ENCODE peak calls at places on chromosomes 3 and 15, in four cellular contexts. A is neural progenitor cell, T is tibial artery, I is Panc1. P is an unnamed sample.

GRCh38 chr15:51366071-51366470 is 24.6 kb downstream of the GLDN start:
- DNase-seq in I (no peak), T (no peak), A (no peak), P (no peak)

GRCh38 chr3:73624363-73625123 is at the start of gene PDZRN3:
- DNase-seq in A (peak), I (no peak), T (peak), P (no peak)

GRCh38 chr3:15634671-15635661 is 33.4 kb downstream of the BTD start:
- DNase-seq in A (no peak), T (no peak), I (no peak), P (peak)

GRCh38 chr15:84725001-84725491 is 9.1 kb upstream of the SEC11A start:
- DNase-seq in A (no peak), T (no peak), I (no peak), P (no peak)

GRCh38 chr15:68412218-68412617 is 19.7 kb downstream of the ITGA11 start:
- DNase-seq in T (peak), A (no peak), I (no peak), P (no peak)

GRCh38 chr3:30693470-30694120 is 87.2 kb downstream of the TGFBR2 start:
- DNase-seq in I (peak), T (no peak), A (peak), P (peak)

GRCh38 chr15:48761393-48762158 is 49.3 kb downstream of the CEP152 start:
- DNase-seq in I (no peak), A (no peak), T (no peak), P (no peak)

GRCh38 chr3:129025691-129026435 is 24.8 kb downstream of the EFCC1 start:
- DNase-seq in A (no peak), T (peak), I (no peak), P (no peak)

GRCh38 chr15:74584204-74584603 is 31.4 kb upstream of the CLK3 start:
- DNase-seq in A (no peak), T (no peak), I (no peak), P (no peak)

GRCh38 chr3:123026551-123027291 is 842 bp downstream of the SEMA5B start:
- DNase-seq in T (no peak), I (no peak), A (peak), P (no peak)

GRCh38 chr15:31261266-31262142 is 65.1 kb upstream of the KLF13 start:
- DNase-seq in A (no peak), I (no peak), T (peak), P (no peak)

GRCh38 chr3:13109516-13109915 is 36.3 kb upstream of the IQSEC1 start:
- DNase-seq in T (peak), A (no peak), I (no peak), P (no peak)

DNA sequence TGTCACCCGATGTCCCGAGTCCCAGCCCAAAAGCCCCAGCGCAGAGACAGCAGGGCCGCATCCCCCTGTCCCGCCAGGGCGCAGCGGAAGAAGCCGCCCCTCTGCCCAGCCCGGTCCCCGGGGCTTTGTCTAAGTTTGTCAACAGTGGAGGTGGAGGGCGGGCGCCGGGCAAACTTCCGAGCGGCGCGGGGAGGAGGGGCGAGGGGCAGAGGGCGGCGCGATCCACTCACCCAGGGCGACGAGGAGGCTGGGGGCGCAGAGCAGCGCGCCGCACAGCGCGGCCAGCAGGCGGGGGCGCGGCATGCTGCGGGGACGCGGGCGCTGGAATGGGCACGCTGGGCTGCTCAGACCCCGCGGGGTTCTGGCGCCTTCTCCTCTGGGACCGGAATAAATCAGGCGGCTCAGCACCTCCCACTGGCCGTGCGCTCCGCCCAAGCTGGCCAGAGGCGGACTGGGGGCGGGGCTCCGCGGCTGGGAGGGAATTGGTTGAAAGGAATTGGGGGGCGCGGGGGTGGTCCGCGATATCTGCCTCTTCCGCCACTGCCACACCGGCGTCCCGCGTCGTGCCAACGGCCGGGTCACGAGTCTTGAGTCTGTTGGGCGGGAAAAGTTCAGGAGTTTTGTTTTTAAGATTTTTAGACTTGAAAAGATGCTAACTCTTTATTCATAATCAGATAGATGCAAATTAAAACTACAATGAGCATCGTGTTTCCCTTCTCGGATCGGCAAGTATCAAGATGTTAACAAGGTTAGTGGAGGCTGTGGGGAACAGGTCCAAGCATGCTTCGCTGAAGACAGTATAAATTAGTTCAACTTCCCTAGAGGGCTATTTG is at the start of gene MFGE8:
- DNase-seq in I (no peak), T (peak), A (peak), P (peak)
- TF ChIP-seq CTCF in I (no peak), T (no peak), A (peak), P (no peak)

GRCh38 chr3:192831111-192831644 is 86.5 kb downstream of the MB21D2 start:
- DNase-seq in T (no peak), I (no peak), A (no peak), P (peak)
- H3K4me3 ChIP-seq in T (no peak), I (no peak), A (no peak), P (no peak)

DNA sequence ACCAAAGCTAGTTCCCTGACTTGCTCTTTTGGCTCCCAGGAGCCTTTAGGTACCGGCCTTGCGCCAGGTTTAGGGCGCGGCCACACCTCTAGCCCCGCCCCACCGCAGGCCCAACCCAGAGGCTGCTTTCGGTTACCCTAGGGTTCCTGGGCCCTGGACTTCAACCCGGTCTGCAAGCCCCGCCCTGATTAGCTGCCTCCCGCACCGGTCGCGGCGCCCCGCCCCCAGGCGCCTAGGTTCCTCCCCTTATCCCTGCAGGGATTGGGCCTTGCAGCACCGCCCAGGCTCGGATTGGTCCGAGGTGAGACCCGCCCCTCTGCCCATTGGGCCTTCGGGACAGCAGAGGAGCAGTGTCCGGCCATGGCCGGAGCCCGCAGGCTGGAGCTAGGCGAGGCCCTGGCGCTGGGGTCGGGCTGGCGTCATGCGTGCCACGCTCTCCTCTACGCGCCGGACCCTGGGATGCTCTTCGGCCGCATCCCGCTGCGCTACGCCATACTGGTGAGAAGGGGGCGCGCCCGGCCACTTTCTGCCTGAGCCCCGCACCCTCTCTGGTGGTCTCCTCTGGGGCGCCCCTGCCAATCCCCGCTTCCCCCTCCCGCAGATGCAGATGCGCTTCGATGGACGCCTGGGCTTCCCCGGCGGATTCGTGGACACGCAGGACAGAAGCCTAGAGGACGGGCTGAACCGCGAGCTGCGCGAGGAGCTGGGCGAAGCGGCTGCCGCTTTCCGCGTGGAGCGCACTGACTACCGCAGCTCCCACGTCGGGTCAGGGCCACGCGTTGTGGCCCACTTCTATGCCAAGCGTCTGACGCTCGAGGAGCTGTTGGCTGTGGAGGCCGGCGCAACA is at the start of gene NUDT16:
- DNase-seq in T (peak), I (peak), A (peak), P (peak)
- TF ChIP-seq CTCF in T (no peak), I (no peak), A (peak), P (no peak)

DNA sequence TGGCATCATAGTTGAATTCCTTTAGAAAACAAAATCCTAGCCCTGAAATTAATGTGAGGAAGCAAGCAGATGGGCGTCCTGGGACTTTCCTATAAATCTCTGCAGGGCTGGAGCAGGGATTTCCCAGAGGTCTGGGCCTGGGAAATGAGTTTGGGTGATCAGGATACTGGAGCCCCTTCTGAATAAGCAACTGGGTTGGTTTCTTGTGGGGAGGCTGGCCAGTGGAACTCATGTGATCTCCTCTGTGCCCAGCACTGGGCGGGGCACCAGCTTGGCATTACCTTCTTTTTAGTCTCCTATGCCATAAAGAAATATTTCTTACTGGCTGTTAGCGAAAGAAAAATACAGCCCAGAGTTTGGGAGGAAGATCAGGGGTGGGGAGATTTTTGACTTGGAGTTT is 1.7 kb downstream of the THSD4 start:
- DNase-seq in T (peak), I (no peak), A (no peak), P (no peak)
- H3K4me3 ChIP-seq in T (peak), I (peak), A (no peak), P (no peak)

GRCh38 chr3:160409812-160410610 is 10.6 kb downstream of the SMC4 start:
- DNase-seq in I (no peak), A (no peak), T (no peak), P (no peak)

GRCh38 chr3:160417311-160417710 is 17.9 kb downstream of the SMC4 start:
- DNase-seq in I (no peak), A (no peak), T (no peak), P (no peak)

GRCh38 chr3:160413613-160414248 is 14.3 kb downstream of the SMC4 start:
- DNase-seq in T (no peak), I (no peak), A (peak), P (peak)

DNA sequence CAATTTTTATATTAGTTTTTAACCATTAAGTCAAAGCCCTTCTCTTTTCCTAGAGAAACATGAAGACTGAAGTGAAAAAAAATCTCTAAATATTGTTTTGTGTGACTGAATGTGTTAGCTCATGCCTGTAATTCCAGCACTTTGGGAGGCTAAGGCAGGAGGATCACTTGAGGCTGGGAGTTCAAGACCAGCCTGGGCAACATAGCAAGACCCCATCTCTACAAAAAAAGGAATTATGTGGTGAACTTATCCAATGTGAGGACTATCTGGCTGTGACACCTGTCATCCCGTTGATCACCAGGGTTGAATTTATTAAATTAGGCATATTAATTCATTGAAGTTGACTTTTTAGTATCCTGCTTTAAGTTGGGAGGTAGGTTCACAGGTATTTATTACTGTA is 13.0 kb downstream of the SMC4 start:
- DNase-seq in A (no peak), I (no peak), T (no peak), P (no peak)
- TF ChIP-seq CTCF in A (no peak), I (no peak), T (no peak), P (no peak)

DNA sequence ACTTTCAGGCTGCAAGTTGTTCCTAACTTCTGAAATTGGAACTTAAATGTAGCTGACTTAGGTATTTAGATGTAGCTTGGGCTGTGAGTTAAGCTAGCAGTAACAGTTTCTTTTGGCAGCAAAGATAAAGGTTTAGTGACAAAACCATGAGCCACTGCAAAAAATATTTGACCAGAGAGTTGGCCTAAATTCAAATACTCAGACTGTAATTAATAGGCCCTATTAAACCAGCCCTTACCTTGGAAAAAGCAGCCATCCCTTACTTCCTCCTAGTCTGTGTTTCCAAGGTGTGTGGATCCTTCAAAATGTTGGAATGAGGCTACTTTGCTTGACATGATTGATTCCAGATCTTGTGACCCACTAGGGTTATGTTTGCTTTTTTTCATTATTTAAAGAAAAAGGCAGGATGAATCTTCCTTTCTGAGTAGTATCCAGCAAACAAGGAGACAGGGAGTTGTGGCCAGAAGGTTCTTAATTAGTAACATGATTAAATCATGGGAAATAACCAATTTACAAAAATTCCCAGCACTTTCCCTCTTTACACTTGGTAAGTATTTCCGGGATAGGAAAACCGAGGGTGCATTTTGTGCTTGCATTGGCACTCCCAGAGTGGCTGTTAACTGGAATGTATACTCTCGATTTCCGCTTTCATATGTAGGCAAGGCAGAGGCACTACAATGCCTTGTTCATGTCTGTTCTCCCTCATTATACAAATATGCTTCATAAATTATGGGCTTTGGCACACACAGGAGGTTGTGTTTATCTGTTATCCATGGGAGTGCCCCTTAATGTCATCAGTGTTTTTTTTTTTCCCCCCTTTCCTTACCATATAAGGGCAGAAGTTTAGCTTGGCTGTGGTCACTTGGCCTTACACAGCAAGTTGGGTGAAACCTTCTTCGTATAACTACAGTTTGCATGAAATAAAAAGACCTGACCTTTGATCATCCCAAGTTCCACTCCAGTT is 8.5 kb downstream of the TPM1 start:
- DNase-seq in I (no peak), T (no peak), A (no peak), P (no peak)
- H3K4me3 ChIP-seq in I (peak), T (peak), A (no peak), P (no peak)

P was measured in AG09309.